ENCODE peak calls at places on chromosomes 2 and 18, in six cellular contexts. F is adrenal gland, S is fibroblast of mammary gland, J is dorsolateral prefrontal cortex, M is osteocyte, Y is A549. G is an unnamed sample.

GRCh38 chr2:133249362-133249761 is 318.9 kb downstream of the NCKAP5 start:
- DNase-seq in J (no peak), M (no peak), F (no peak), Y (no peak), S (no peak), G (no peak)

GRCh38 chr2:225894240-225894980 is 494.9 kb downstream of the NYAP2 start:
- DNase-seq in M (no peak), Y (peak; percentile 62), S (peak; percentile 75), F (no peak), J (no peak), G (no peak)

GRCh38 chr2:179377296-179377695 is 112.7 kb upstream of the SESTD1 start:
- DNase-seq in Y (no peak), M (no peak), J (no peak), S (peak; percentile 3), F (no peak), G (no peak)

GRCh38 chr2:129087133-129087813 is 768.6 kb upstream of the HS6ST1 start:
- DNase-seq in F (no peak), Y (no peak), S (peak; percentile 49), J (no peak), M (no peak), G (no peak)

GRCh38 chr18:75679347-75679746 is 251.8 kb upstream of the SMIM21 start:
- DNase-seq in S (peak; percentile 52), J (no peak), Y (no peak), M (no peak), F (peak; percentile 43), G (no peak)

GRCh38 chr2:118774458-118775133 is 72.9 kb downstream of the EN1 start:
- DNase-seq in Y (peak; percentile 16), F (peak; percentile 30), M (peak; percentile 62), S (peak; percentile 47), J (no peak), G (peak; percentile 70)

GRCh38 chr2:120219291-120219690 is 3.9 kb downstream of the TMEM185B start:
- DNase-seq in S (no peak), J (no peak), Y (no peak), M (no peak), F (peak; percentile 6), G (no peak)

GRCh38 chr2:40113272-40113671 is 334.2 kb upstream of the THUMPD2 start:
- DNase-seq in S (peak; percentile 44), J (no peak), Y (no peak), M (no peak), F (no peak), G (no peak)

GRCh38 chr2:124763611-124764010 is 738.5 kb downstream of the CNTNAP5 start:
- DNase-seq in Y (no peak), F (no peak), S (no peak), M (no peak), J (no peak), G (no peak)

GRCh38 chr2:866009-866680 is 84.5 kb upstream of the SNTG2 start:
- DNase-seq in M (no peak), S (no peak), Y (no peak), J (no peak), F (no peak), G (no peak)

GRCh38 chr2:216404010-216404618 is 8.2 kb upstream of the SMARCAL1 start:
- DNase-seq in M (no peak), Y (peak; percentile 33), S (peak; percentile 52), J (no peak), F (peak; percentile 65), G (no peak)

GRCh38 chr2:86396304-86396785 is 44.8 kb upstream of the KDM3A start:
- DNase-seq in S (peak; percentile 35), M (no peak), J (peak; percentile 23), F (peak; percentile 65), Y (peak; percentile 72), G (no peak)

GRCh38 chr2:238684362-238685326 is 163.2 kb upstream of the TWIST2 start:
- DNase-seq in M (no peak), Y (peak; percentile 99), J (no peak), S (peak; percentile 100), F (peak; percentile 50), G (peak; percentile 92)

GRCh38 chr2:28298406-28298805 is 94.3 kb upstream of the FOSL2 start:
- DNase-seq in F (no peak), S (no peak), J (no peak), M (no peak), Y (no peak), G (no peak)

GRCh38 chr2:86274918-86275275 is 62.5 kb downstream of the REEP1 start:
- DNase-seq in M (peak; percentile 77), S (peak; percentile 37), J (no peak), F (peak; percentile 34), Y (no peak), G (no peak)

GRCh38 chr18:63882333-63883141 is 5.0 kb upstream of the SERPINB2 start:
- DNase-seq in S (peak; percentile 92), M (no peak), Y (peak; percentile 28), J (no peak), F (no peak), G (no peak)

GRCh38 chr2:190746971-190747761 is 98.3 kb downstream of the NAB1 start:
- DNase-seq in M (no peak), S (peak; percentile 50), F (no peak), J (no peak), Y (no peak), G (no peak)

GRCh38 chr18:33804258-33804657 is 226.2 kb downstream of the ASXL3 start:
- DNase-seq in F (no peak), S (peak; percentile 81), Y (peak; percentile 0), J (no peak), M (no peak), G (no peak)

GRCh38 chr2:158718851-158719250 is 76.3 kb upstream of the DAPL1 start:
- DNase-seq in S (no peak), M (peak; percentile 54), Y (no peak), J (no peak), F (peak; percentile 14), G (peak; percentile 22)

GRCh38 chr2:158822212-158822611 is 27.1 kb downstream of the DAPL1 start:
- DNase-seq in J (no peak), M (no peak), Y (no peak), S (no peak), F (no peak), G (no peak)

GRCh38 chr18:25237571-25238267 is 114.2 kb downstream of the ZNF521 start:
- DNase-seq in F (no peak), S (no peak), J (no peak), M (no peak), Y (no peak), G (no peak)

DNA sequence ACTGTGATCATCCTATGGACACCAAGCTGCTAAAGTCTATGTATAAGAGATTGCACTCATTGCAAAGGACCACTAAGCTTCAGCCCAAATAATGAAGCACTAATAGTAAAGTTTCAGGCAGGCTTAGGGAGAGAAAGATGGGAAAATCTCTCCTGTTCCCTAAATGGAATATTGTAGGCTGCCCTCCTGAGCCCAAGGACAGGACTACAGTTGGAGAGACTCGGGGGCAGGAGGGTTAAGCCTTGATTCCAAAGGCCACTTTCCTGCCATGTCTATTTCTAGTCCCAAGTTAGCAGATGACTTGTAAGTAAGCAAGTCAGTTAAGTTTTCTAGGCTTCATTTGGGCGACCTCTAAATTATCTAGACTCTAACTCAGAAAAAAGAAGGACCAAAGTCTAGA is 9.0 kb downstream of the TMEM247 start:
- DNase-seq in F (no peak), J (no peak), M (no peak), S (no peak), Y (no peak), G (no peak)
- TF ChIP-seq CTCF in F (no peak), J (no peak), M (peak; percentile 7), S (no peak), Y (no peak), G (no peak)

GRCh38 chr2:157348291-157348921 is 22.8 kb upstream of the ERMN start:
- DNase-seq in F (no peak), J (no peak), S (no peak), M (no peak), Y (no peak), G (no peak)

GRCh38 chr2:157349949-157350510 is 24.4 kb upstream of the ERMN start:
- DNase-seq in J (no peak), Y (no peak), M (no peak), S (peak; percentile 39), F (no peak), G (no peak)

GRCh38 chr2:157339965-157340655 is 14.5 kb upstream of the ERMN start:
- DNase-seq in M (no peak), Y (no peak), S (peak; percentile 76), J (no peak), F (no peak), G (no peak)

DNA sequence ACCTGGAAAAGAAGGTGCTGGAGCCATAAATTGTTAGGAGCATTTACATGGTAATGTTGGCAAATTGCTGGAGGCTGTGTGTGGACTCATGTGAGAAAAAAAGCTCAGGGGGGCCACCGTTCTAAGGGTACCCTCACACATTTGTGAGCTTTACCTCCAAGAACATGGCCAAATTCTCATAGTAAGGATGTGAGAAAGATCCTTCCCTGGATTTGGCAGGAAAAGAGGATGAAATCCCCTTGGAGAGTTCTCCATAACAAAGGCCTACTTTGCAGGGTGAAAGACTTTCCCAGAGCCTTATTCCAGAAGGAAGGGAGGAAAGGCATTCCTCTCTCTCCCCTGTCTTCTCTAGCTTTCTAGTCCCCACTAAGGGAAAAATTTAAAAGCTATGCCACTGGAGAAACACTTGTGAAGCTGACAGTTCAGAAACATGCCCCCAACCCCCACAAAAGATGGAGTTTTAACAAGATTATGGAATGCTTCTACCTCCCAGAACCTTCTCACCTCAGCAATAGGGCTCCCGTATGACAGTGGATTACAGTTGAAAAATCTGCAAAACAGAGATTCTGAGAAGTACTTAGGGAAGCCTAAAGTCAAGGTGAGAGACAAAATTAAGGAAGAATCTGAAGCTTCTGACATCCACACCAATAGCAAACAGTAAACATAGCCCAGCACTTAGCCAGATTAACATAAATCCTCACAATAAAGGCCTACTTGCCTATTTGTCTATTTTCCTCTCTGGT is 20.2 kb upstream of the ERMN start:
- DNase-seq in J (no peak), F (no peak), Y (no peak), S (no peak), M (no peak), G (no peak)
- TF ChIP-seq CTCF in J (no peak), F (no peak), Y (no peak), S (no peak), M (no peak), G (no peak)

GRCh38 chr2:232550351-232551261 is at the start of the genes EIF4E2 and TIGD1:
- DNase-seq in Y (peak; percentile 95), S (peak; percentile 89), M (peak; percentile 98), J (peak; percentile 93), F (peak; percentile 95), G (no peak)
- TF ChIP-seq CTCF in Y (no peak), S (no peak), M (peak; percentile 38), J (peak; percentile 47), F (peak; percentile 46), G (no peak)

DNA sequence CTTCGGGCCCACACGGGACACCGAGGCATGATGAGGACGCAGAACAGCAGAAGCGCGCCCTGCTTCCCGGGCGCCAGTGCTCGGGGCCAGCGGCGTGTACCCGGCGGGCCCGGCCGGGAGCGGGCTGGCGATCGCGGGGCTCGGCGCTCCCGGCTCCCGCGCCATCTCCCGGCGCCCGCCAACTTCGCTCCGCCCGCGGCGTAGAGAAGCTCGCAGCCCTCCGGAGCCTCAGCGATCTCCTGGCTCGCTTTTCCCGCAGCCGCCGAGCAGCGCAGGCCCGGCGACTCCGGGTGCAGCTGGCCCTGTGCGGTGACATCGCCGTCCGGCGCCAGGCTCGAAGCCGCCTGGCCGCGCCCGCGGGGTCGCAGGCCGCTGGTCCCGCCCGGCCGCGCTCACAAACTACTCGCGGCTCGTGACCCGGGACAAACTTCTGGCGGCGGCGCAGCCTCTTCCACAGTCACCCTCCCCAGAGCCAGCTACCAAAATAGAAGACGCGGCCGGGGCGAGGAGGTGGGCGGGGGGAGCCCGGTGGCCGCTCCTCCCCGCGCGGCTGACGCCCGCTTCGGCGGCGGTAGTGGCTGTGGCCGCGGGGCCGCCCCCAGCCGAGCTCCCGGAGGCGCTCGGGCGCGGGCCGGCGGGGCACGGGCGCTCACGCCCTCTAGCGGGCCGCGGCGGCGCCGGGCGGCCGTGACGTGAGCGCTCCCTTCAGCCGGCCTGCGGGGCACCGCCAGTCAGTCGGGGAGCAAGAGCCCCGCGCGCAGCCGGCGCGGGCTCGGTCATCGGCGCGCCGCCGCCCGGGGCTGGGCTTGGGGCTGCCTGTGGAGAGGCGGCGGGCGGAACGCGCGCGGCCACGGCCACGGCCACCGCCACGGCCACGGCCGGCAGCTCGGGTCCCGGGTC is at the start of gene PTPRM:
- DNase-seq in S (peak; percentile 71), M (peak; percentile 94), F (peak; percentile 87), J (peak; percentile 28), Y (peak; percentile 65), G (peak; percentile 92)
- TF ChIP-seq CTCF in S (no peak), M (peak; percentile 48), F (no peak), J (no peak), Y (peak; percentile 74), G (no peak)

G was measured in vagina.